ENCODE peak calls at places on chromosomes 7 and 10, in six cellular contexts. T is heart left ventricle; Z is HCT116; W is fibroblast of lung; R is WERI-Rb-1; I is CD8-positive, alpha-beta T cell. J is an unnamed sample.

GRCh38 chr10:3533296-3533695 is 251.7 kb downstream of the KLF6 start:
- DNase-seq in T (no peak), Z (no peak), W (no peak), R (no peak), I (no peak), J (no peak)

GRCh38 chr10:76285012-76285411 is 853.6 kb downstream of the LRMDA start:
- DNase-seq in T (no peak), Z (no peak), W (peak), R (no peak), I (no peak), J (peak)

GRCh38 chr7:129017264-129017663 is 37.6 kb downstream of the TNPO3 start:
- DNase-seq in T (no peak), Z (no peak), W (no peak), R (no peak), I (no peak), J (no peak)

GRCh38 chr7:29854257-29854938 is 48.1 kb downstream of the WIPF3 start:
- DNase-seq in T (no peak), Z (no peak), W (peak), R (no peak), I (no peak), J (peak)

GRCh38 chr10:102090772-102091171 is 25.6 kb downstream of the HPS6 start:
- DNase-seq in T (no peak), Z (no peak), W (no peak), R (no peak), I (no peak), J (no peak)

GRCh38 chr10:48450233-48450810 is 143.8 kb downstream of the MAPK8 start:
- DNase-seq in T (no peak), Z (no peak), W (no peak), R (no peak), I (no peak), J (no peak)

GRCh38 chr7:11754933-11755332 is 77.1 kb downstream of the THSD7A start:
- DNase-seq in T (no peak), Z (no peak), W (no peak), R (no peak), I (no peak), J (no peak)

GRCh38 chr10:91194497-91195179 is 25.8 kb upstream of the PCGF5 start:
- DNase-seq in T (no peak), Z (no peak), W (peak), R (no peak), I (no peak), J (peak)

GRCh38 chr7:2710256-2710655 is 22.3 kb downstream of the AMZ1 start:
- DNase-seq in T (no peak), Z (no peak), W (no peak), R (no peak), I (peak), J (no peak)

GRCh38 chr7:115135769-115136410 is 214.0 kb downstream of the MDFIC start:
- DNase-seq in T (no peak), Z (no peak), W (peak), R (no peak), I (no peak), J (peak)

GRCh38 chr10:1166101-1166827 is 110.1 kb downstream of the WDR37 start:
- DNase-seq in T (peak), Z (no peak), W (no peak), R (no peak), I (no peak), J (no peak)

GRCh38 chr7:47361746-47362215 is 220.1 kb downstream of the TNS3 start:
- DNase-seq in T (no peak), Z (peak), W (peak), R (no peak), I (no peak), J (peak)

GRCh38 chr10:63491558-63492316 is 26.0 kb upstream of the JMJD1C start:
- DNase-seq in T (no peak), Z (no peak), W (peak), R (no peak), I (no peak), J (peak)

GRCh38 chr10:3710764-3711163 is 74.2 kb downstream of the KLF6 start:
- DNase-seq in T (no peak), Z (no peak), W (no peak), R (no peak), I (no peak), J (no peak)

GRCh38 chr7:51366930-51367613 is 50.5 kb upstream of the COBL start:
- DNase-seq in T (no peak), Z (no peak), W (peak), R (peak), I (no peak), J (peak)

GRCh38 chr7:112749775-112750174 is 40.4 kb downstream of the TMEM168 start:
- DNase-seq in T (no peak), Z (no peak), W (no peak), R (no peak), I (no peak), J (no peak)

GRCh38 chr7:50317221-50317678 is 12.7 kb downstream of the IKZF1 start:
- DNase-seq in T (no peak), Z (no peak), W (no peak), R (no peak), I (no peak), J (no peak)

GRCh38 chr10:932589-932988 is 1.1 kb upstream of the LARP4B start:
- DNase-seq in T (no peak), Z (no peak), W (no peak), R (no peak), I (no peak), J (no peak)

GRCh38 chr7:29858080-29858951 is 52.0 kb downstream of the WIPF3 start:
- DNase-seq in T (no peak), Z (no peak), W (no peak), R (no peak), I (no peak), J (no peak)

GRCh38 chr10:49183596-49184542 is 4.3 kb downstream of the TMEM273 start:
- DNase-seq in T (no peak), Z (no peak), W (no peak), R (no peak), I (no peak), J (no peak)

GRCh38 chr10:128070721-128071416 is 55.4 kb downstream of the MKI67 start:
- DNase-seq in T (peak), Z (no peak), W (no peak), R (no peak), I (no peak), J (no peak)

GRCh38 chr7:28685660-28686417 is 272.3 kb downstream of the TRIL start:
- DNase-seq in T (peak), Z (peak), W (peak), R (no peak), I (no peak), J (peak)

GRCh38 chr10:79608505-79609375 is 2.0 kb upstream of the SFTPA1 start:
- DNase-seq in T (no peak), Z (peak), W (peak), R (peak), I (no peak), J (peak)
- TF ChIP-seq CTCF in T (peak), Z (peak), W (peak), R (peak), I (peak), J (peak)

GRCh38 chr7:107332488-107333269 is 137.2 kb upstream of the GPR22 start:
- DNase-seq in T (no peak), Z (no peak), W (no peak), R (no peak), I (no peak), J (no peak)
- H3K4me3 ChIP-seq in T (no peak), Z (no peak), W (no peak), R (no peak), I (no peak), J (no peak)

DNA sequence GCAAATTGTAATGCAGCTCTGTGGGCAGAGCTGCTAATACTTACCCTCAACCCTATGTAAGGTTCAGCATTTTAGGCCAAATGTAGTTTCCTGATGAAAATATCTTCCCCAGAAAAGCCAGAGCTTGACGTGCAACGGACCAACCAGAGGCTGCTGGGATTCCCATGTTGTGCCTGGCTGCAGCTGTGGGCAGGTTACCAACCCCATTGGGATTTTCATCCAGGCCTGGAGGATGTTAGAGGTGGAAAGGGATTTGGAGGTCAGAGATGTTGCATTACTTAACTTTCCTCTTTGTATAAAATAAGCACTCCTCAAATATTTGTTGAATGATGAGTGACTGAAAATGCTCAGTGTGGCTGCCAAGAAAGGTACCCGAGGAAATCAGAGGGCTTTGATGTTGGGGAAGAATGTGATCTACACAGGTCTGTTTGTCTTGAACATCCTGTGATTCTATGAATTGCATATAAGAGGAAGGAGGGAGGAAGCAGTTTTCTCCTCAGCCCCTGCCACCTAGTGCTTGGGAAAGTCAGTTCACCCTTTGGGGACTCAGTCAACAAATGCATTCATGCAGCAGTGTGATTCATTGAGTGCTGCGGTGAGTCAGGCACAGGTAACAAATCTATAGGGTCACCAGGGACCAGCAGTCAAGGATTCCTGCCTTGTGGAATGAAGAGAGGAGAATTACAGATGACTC is 487.2 kb downstream of the RPS24 start:
- DNase-seq in T (no peak), Z (peak), W (no peak), R (peak), I (no peak), J (peak)
- TF ChIP-seq CTCF in T (peak), Z (peak), W (peak), R (peak), I (no peak), J (peak)

GRCh38 chr7:130909161-130909836 is 175.3 kb upstream of the KLF14 start:
- DNase-seq in T (no peak), Z (no peak), W (no peak), R (no peak), I (no peak), J (no peak)

GRCh38 chr7:130912086-130912909 is 178.3 kb upstream of the KLF14 start:
- DNase-seq in T (no peak), Z (no peak), W (peak), R (no peak), I (no peak), J (peak)

GRCh38 chr7:130908345-130909160 is 174.5 kb upstream of the KLF14 start:
- DNase-seq in T (no peak), Z (no peak), W (no peak), R (no peak), I (no peak), J (no peak)

GRCh38 chr7:130910949-130911944 is 177.2 kb upstream of the KLF14 start:
- DNase-seq in T (no peak), Z (no peak), W (peak), R (no peak), I (no peak), J (peak)

DNA sequence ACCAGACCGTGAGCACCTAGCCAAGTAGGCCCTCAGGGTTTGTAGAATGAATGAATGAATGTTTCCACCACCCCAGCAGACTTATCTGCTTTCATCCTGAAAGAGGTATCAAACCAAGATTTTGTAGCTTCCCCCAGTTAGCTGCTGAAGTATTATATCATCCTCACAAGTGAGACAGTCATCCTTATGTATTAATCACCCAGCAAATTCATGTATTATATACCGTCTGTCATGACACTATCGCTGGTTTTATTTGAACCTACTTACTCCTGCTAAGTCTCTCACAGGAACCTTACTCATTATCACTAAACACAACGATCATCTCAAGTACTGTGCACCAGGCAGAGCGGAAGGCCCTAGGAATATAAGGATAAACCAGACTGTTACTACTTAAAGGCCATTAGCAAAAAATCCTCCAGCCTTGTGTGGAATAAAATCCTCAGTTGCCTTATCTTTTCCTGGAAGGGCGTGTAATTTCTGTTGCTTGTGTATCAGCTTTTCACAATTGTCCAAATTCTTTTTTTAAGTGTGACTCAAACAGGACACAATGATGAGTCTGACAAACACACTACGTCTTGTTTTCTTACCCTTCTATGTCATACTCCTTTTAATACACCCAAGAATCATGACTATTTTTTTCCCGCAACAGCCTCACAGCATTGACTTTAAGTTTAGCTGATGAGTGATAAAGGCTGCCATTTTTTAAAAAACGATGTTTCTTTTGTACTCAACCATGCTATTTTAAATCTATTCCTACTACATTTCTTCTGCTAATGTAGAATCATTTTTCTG is 176.1 kb upstream of the KLF14 start:
- DNase-seq in T (no peak), Z (no peak), W (no peak), R (no peak), I (no peak), J (peak)
- H3K4me3 ChIP-seq in T (no peak), Z (no peak), W (peak), R (no peak), I (no peak), J (peak)

GRCh38 chr7:139452948-139453672 is 30.4 kb downstream of the KLRG2 start:
- DNase-seq in T (no peak), Z (no peak), W (peak), R (no peak), I (no peak), J (no peak)
- TF ChIP-seq CTCF in T (no peak), Z (peak), W (no peak), R (peak), I (no peak), J (no peak)

J was measured in fibroblast of villous mesenchyme.